ENCODE peak calls at places on chromosomes 13 and 19, in five cellular contexts. R is HCT116, B is GM12878, V is upper lobe of left lung, X is HepG2. O is an unnamed sample.
A peak's percentile ranks its signal among the peaks of the same experiment; 100 is the strongest.

GRCh38 chr19:35766571-35767104 is 8.7 kb downstream of the PROSER3 start:
- ATAC-seq in R (no peak), B (no peak), V (no peak), X (peak; percentile 8), O (no peak)

GRCh38 chr13:41654800-41655199 is 197.4 kb downstream of the RGCC start:
- ATAC-seq in R (no peak), B (no peak), V (peak; percentile 35), X (no peak), O (no peak)

GRCh38 chr13:41812237-41812636 is 148.7 kb downstream of the VWA8 start:
- ATAC-seq in R (no peak), B (no peak), V (no peak), X (no peak), O (no peak)

GRCh38 chr19:40464059-40465024 is 1.2 kb downstream of the BLVRB start:
- ATAC-seq in R (peak; percentile 29), B (peak; percentile 11), V (peak; percentile 68), X (peak; percentile 29), O (peak; percentile 26)

GRCh38 chr13:24740014-24740890 is 23.7 kb upstream of the RNF17 start:
- ATAC-seq in R (no peak), B (no peak), V (no peak), X (no peak), O (no peak)

GRCh38 chr19:18445252-18445948 is 7.5 kb upstream of the ISYNA1 start:
- ATAC-seq in R (no peak), B (no peak), V (no peak), X (no peak), O (no peak)

GRCh38 chr13:51093574-51093973 is 17.5 kb downstream of the C13orf42 start:
- ATAC-seq in R (no peak), B (no peak), V (no peak), X (no peak), O (no peak)

GRCh38 chr13:77896536-77896935 is 22.1 kb downstream of the EDNRB start:
- ATAC-seq in R (no peak), B (no peak), V (peak; percentile 82), X (no peak), O (peak; percentile 87)

GRCh38 chr19:58351996-58352755 is 1.1 kb downstream of the A1BG start:
- ATAC-seq in R (no peak), B (no peak), V (no peak), X (peak; percentile 9), O (no peak)

GRCh38 chr19:35767288-35768081 is 7.9 kb upstream of the ARHGAP33 start:
- ATAC-seq in R (peak; percentile 49), B (no peak), V (peak; percentile 35), X (peak; percentile 90), O (no peak)

GRCh38 chr13:48236528-48237353 is 3.7 kb downstream of the ITM2B start:
- ATAC-seq in R (no peak), B (no peak), V (peak; percentile 8), X (no peak), O (peak; percentile 33)

DNA sequence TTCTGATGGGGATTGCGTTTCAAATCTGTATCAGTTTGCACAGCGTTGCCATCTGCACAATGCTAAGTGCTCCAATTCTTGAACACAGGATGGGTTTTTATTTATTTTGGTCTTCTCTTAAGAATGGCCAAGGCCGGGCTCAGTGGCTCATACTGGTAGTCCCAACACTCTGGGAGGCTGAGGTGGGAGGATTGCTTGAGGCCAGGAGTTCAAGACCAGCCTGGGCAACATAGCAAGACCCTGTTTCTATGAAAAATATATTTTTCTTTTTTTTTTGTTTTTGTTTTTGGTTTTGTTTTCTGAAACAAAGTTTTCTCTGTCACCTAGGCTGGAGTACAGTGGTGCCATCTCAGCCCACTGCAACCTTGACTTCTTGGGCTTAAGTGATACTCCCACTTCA is 5.5 kb upstream of the YJEFN3 start:
- ATAC-seq in R (no peak), B (no peak), V (no peak), X (no peak), O (no peak)
- TF ChIP-seq POLR2AphosphoS5 in R (no peak), B (no peak), V (no peak), X (no peak), O (no peak)

DNA sequence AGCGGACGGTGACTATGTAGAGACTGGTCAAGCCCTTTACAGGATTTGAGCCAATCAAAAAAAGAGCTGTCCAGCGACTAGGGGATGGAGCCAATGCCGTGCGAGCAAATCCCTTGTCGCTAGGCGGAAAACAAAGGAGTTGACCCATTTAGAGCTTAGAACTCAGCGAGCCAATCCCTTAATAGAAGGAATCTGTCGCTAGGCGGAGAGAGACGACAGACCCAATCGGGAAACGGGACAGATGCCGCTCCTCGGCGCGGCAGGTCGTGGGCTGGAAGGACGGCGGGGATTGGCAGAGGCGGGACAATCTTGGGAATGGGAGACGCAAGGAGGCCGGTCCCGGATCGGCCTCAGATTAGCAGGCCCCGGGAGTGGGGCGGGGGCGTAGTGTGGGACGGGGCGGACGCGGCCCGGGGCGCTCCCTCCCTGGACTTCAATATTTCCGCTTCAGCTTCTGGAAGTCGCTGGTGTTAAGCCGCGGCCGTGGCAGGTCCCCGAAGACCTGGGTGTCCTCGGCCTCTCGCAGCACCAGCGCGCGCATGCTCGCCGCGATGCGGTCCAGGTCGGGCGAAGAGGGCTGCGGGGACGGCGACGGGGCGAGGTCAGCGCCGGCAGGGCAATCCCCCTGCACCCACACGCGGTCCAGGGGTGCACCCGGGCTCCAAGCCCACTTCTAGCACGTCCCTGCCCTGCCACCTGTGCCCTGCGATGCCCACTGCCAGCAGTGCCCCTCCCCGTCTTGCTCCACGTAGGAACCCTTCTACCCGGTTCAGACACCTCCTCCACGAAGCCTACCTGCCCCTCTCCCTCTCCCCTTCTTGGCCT is 2.3 kb upstream of the PNKP start:
- ATAC-seq in R (peak; percentile 77), B (peak; percentile 87), V (peak; percentile 89), X (peak; percentile 82), O (peak; percentile 90)
- TF ChIP-seq POLR2A in R (peak; percentile 69), B (peak; percentile 56), V (no peak), X (peak; percentile 13), O (peak; percentile 59)

GRCh38 chr19:32687681-32688080 is 3.9 kb upstream of the NUDT19 start:
- ATAC-seq in R (no peak), B (no peak), V (no peak), X (no peak), O (no peak)

GRCh38 chr19:32692727-32693061 is 1.1 kb downstream of the NUDT19 start:
- ATAC-seq in R (peak; percentile 6), B (peak; percentile 16), V (peak; percentile 14), X (no peak), O (no peak)

GRCh38 chr19:32691952-32692726 is 518 bp downstream of the NUDT19 start:
- ATAC-seq in R (peak; percentile 60), B (peak; percentile 84), V (peak; percentile 94), X (peak; percentile 62), O (peak; percentile 78)

GRCh38 chr19:32688315-32688714 is 3.3 kb upstream of the NUDT19 start:
- ATAC-seq in R (no peak), B (no peak), V (no peak), X (no peak), O (no peak)

DNA sequence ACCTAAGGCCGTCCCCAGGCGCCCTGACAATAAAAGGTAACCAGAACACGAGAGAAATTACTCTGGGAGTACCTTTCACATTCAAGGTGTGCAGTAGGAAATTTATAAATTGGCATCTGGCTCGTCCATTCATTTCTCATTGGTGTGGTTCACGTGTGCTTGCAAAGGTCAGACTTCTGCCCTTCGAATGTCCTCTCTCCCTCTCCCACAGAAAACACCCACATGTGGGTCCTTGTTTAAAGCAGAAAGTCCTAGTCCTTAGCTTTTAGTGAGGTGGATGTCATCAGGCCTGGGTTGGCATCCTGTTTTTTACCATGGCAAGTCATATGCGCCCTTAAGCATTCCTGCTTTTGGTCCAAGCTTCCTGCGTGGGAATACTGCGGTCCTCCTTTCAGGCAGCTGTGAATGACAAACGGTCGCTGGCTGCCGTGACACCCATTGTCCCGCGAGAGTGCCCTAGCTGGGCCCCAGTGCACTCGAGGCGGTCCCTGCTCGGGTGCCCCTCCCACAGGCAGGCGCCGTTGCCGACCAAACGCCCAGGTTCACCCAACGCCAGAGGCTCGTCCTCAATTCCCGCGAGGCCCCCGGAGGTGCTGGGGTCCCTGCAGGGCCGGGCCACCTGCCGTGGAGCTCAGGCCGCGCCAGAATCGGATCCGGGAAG is at the start of gene NUDT19:
- ATAC-seq in R (peak; percentile 96), B (peak; percentile 92), V (peak; percentile 93), X (peak; percentile 94), O (peak; percentile 95)
- TF ChIP-seq POLR2AphosphoS5 in R (peak; percentile 85), B (peak; percentile 72), V (peak; percentile 49), X (peak; percentile 74), O (peak; percentile 78)

DNA sequence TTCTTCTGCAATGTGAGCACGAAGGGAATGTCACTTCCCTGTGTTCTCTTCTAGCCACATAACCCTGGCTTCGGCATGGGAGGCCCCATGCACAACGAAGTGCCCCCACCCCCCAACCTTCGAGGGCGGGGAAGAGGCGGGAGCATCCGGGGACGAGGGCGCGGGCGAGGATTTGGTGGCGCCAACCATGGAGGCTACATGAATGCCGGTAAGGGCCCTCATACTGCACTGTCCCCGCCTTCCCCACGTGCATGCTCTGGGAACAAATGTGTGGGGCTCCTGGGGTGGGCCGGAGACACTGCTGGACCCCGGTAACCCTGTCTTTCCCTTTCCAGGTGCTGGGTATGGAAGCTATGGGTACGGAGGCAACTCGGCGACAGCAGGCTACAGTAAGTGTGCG is 17.7 kb upstream of the QTRT1 start:
- ATAC-seq in R (no peak), B (no peak), V (no peak), X (no peak), O (no peak)
- TF ChIP-seq POLR2A in R (no peak), B (no peak), V (no peak), X (no peak), O (no peak)

GRCh38 chr19:56088454-56089215 is 32.5 kb downstream of the ZNF787 start:
- ATAC-seq in R (no peak), B (no peak), V (no peak), X (no peak), O (no peak)
- TF ChIP-seq POLR2AphosphoS5 in R (no peak), B (no peak), V (no peak), X (no peak), O (no peak)

DNA sequence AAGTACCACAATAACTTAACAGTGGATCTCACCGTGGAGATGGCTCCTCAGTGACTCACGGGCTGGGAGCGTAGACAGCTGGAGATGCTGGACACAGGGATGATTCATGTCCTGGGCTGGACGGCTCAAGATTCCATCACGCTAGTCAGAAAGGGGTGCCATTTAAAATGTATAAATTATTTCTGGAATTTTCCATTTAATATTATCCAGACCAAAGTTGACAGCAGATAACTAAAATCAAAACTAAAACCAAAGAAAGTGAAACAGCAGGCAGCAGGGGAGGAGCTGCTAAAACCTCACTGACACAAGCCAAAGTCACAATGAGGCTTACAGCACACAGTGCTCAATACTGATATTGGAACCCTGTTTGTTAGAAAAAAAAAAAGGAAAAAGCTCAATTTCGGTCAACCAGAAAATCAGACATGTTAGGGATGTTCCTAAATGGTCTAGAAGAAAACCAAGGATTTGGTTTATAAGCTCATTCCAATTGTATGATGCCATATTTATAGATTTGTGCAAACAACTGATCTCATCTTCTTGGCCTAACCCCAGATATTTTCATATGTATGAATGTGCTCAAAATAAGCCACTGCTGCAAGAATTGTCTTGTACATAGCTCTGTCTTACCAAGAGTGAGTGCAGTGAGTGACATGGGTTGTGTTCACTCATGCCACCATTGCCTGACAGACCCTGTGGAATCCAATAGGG is 111.8 kb downstream of the SACS start:
- ATAC-seq in R (peak; percentile 98), B (peak; percentile 93), V (peak; percentile 95), X (peak; percentile 84), O (peak; percentile 90)
- TF ChIP-seq POLR2A in R (no peak), B (no peak), V (no peak), X (no peak), O (no peak)

O was measured in gastroesophageal sphincter.